ENCODE peak calls at places on chromosomes 2 and 18, in four cellular contexts. D, X, W and B are unnamed samples.

GRCh38 chr18:45837283-45838070 is 12.0 kb downstream of the SIGLEC15 start:
- DNase-seq in D (no peak), X (peak; percentile 41), W (no peak), B (peak; percentile 55)

GRCh38 chr2:155815851-155816250 is 516.7 kb downstream of the NR4A2 start:
- DNase-seq in W (no peak), D (no peak), X (no peak), B (no peak)

GRCh38 chr2:21256006-21256405 is 132.2 kb downstream of the TDRD15 start:
- DNase-seq in W (no peak), X (no peak), D (no peak), B (no peak)

GRCh38 chr2:112706170-112706664 is 14.6 kb upstream of the NT5DC4 start:
- DNase-seq in W (no peak), D (no peak), X (no peak), B (no peak)

GRCh38 chr2:183840061-183840584 is 715.9 kb downstream of the NUP35 start:
- DNase-seq in D (no peak), W (no peak), X (no peak), B (no peak)

GRCh38 chr2:212898011-212898410 is 253.4 kb downstream of the IKZF2 start:
- DNase-seq in D (no peak), W (no peak), X (no peak), B (no peak)

GRCh38 chr2:28367667-28368416 is 24.8 kb upstream of the FOSL2 start:
- DNase-seq in D (no peak), W (no peak), X (no peak), B (peak; percentile 76)

GRCh38 chr2:234483568-234484251 is 13.2 kb downstream of the ARL4C start:
- DNase-seq in X (no peak), D (no peak), W (no peak), B (peak; percentile 38)

GRCh38 chr2:236685361-236685760 is 115.7 kb downstream of the ACKR3 start:
- DNase-seq in X (no peak), D (no peak), W (no peak), B (no peak)

DNA sequence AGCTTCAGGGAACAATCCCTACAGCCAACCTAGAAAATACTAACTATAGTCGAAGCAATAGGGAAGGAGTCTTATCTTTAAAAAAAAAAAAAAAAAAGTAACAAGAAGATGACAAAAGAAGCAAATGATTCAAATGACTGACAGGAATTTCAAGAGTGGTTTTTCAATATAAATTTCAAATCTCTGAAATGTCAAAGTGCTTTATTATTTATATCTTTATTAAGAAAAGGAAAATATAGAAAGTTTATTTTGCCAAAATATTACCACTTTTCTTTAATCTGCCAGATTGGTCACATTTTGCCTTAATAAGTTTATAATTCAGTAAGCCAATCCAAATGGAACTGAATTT is 63.5 kb upstream of the HNRNPA3 start:
- DNase-seq in W (no peak), X (no peak), D (no peak), B (no peak)
- TF ChIP-seq CTCF in W (no peak), X (no peak), D (no peak), B (peak; percentile 5)

GRCh38 chr2:200525882-200526651 is at the start of gene SGO2:
- DNase-seq in D (peak; percentile 96), W (peak; percentile 97), X (peak; percentile 90), B (peak; percentile 97)
- TF ChIP-seq CTCF in D (no peak), W (no peak), X (no peak), B (no peak)

GRCh38 chr2:138010890-138011289 is 46.6 kb downstream of the HNMT start:
- DNase-seq in W (no peak), X (no peak), D (no peak), B (no peak)

GRCh38 chr2:138013651-138014050 is 49.4 kb downstream of the HNMT start:
- DNase-seq in W (no peak), X (no peak), D (no peak), B (no peak)

GRCh38 chr2:138015494-138015893 is 51.2 kb downstream of the HNMT start:
- DNase-seq in X (no peak), W (no peak), D (no peak), B (no peak)

GRCh38 chr2:138012082-138012481 is 47.8 kb downstream of the HNMT start:
- DNase-seq in W (no peak), X (no peak), D (no peak), B (no peak)

GRCh38 chr2:138012968-138013367 is 48.7 kb downstream of the HNMT start:
- DNase-seq in W (no peak), X (no peak), D (no peak), B (no peak)
- TF ChIP-seq CTCF in W (no peak), X (no peak), D (no peak), B (no peak)

GRCh38 chr2:133434962-133435668 is 133.1 kb downstream of the NCKAP5 start:
- DNase-seq in D (no peak), W (no peak), X (peak; percentile 27), B (no peak)
- TF ChIP-seq CTCF in D (no peak), W (no peak), X (no peak), B (no peak)

DNA sequence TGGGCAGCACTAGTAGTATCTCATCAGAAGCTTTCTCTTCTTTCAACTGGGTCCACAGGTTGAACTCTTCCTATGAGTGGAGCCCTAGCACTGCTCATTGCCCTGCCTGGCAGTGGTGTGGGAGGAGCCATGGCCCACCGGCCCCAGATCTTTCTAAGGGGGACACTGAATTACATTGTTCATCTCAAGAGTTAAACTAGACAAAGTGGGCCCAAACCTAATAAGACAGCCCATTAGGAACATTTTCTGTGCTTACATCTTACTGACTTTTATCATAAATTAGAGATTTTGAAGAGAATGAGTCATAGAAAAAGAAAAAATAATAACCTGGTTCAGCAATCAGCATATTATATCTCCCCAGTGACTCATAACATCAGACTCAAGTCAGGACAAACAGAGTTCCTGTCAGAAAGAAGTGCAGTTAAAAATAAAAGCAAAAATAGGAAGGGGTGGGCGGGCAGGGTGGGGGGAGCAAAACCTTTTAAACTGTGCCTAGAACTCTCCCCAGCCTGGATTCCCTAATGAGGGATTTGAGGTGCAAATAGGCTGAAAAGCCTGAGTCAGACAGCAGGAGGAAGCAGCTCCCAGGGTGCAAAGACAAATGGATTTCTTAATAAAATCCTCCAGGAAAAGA is 161.6 kb upstream of the TRIB2 start:
- DNase-seq in D (no peak), X (no peak), W (no peak), B (no peak)
- TF ChIP-seq CTCF in D (no peak), X (no peak), W (no peak), B (no peak)

DNA sequence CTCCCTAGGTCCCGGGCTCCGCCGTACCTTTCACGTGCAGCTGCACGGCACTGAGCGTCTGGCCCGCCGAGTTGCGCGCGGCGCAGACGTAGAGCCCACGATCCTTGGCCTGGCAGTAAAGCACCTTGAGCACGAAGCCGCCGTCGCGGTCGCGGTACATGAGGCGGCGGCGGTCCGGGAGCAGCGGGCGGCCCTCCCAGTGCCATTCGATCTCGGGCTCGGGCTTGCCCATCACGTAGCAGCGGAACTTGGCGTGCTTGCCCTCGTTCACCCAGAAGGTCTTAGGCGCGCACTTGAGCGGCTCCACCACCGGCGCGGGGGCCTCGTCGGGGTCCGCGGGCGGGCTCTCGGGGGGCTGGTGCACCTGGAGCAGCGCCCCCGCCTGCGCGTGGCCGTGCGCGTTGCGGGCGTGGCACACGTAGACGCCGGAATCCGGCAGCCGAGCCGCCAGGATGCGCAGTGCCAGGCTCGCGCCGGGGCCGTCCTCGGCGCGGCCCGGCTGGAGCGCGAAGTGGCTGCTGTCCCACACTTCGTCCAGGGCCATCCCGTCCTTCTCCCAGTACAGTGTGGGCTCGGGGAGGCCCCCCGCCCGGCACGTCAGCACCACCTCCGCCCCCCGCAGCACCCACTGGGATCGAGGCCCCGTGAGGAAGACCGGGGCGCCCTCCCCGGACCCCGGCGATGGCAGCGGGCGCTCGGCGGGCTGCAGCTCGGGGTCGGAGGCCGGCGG is 980 bp downstream of the OBSL1 start:
- DNase-seq in D (peak; percentile 84), W (no peak), X (peak; percentile 50), B (no peak)
- TF ChIP-seq CTCF in D (no peak), W (no peak), X (no peak), B (no peak)